ENCODE peak calls at places on chromosomes 16 and 17, in six cellular contexts. H is AG09319, C is nephron progenitor cell, N is choroid plexus epithelial cell, X is tibial artery, I is neural progenitor cell. E is an unnamed sample.
A peak's percentile ranks its signal among the peaks of the same experiment; 100 is the strongest.

GRCh38 chr16:50273888-50274770 is 7.8 kb downstream of the ADCY7 start:
- DNase-seq in H (no peak), C (no peak), N (no peak), X (no peak), I (no peak), E (no peak)

GRCh38 chr17:50184057-50184456 is 17.4 kb downstream of the COL1A1 start:
- DNase-seq in H (no peak), C (peak; percentile 32), N (peak; percentile 43), X (no peak), I (peak; percentile 59), E (no peak)

GRCh38 chr17:76076765-76077581 is 2.0 kb upstream of the ZACN start:
- DNase-seq in H (no peak), C (no peak), N (no peak), X (no peak), I (peak; percentile 54), E (no peak)

GRCh38 chr16:11405331-11406176 is 60.3 kb downstream of the RMI2 start:
- DNase-seq in H (no peak), C (peak; percentile 52), N (peak; percentile 38), X (no peak), I (peak; percentile 56), E (peak; percentile 55)

GRCh38 chr16:31182391-31182790 is 2.5 kb downstream of the FUS start:
- DNase-seq in H (no peak), C (no peak), N (peak; percentile 41), X (no peak), I (no peak), E (no peak)

GRCh38 chr17:78935419-78936323 is 10.5 kb upstream of the TIMP2 start:
- DNase-seq in H (peak; percentile 87), C (peak; percentile 37), N (peak; percentile 99), X (peak; percentile 88), I (no peak), E (no peak)

GRCh38 chr17:61389670-61390478 is 9.8 kb upstream of the TBX2 start:
- DNase-seq in H (no peak), C (peak; percentile 83), N (peak; percentile 63), X (no peak), I (peak; percentile 83), E (peak; percentile 58)

GRCh38 chr16:84156342-84156784 is 11.3 kb downstream of the DNAAF1 start:
- DNase-seq in H (no peak), C (no peak), N (no peak), X (no peak), I (no peak), E (no peak)

GRCh38 chr17:67377727-67378443 is 804 bp downstream of the PITPNC1 start:
- DNase-seq in H (no peak), C (peak; percentile 62), N (peak; percentile 39), X (peak; percentile 47), I (peak; percentile 74), E (peak; percentile 56)

GRCh38 chr17:36722121-36722902 is 120.9 kb downstream of the MRM1 start:
- DNase-seq in H (peak; percentile 8), C (peak; percentile 86), N (peak; percentile 29), X (no peak), I (peak; percentile 85), E (no peak)

GRCh38 chr16:81823111-81823510 is 44.0 kb downstream of the PLCG2 start:
- DNase-seq in H (no peak), C (no peak), N (no peak), X (peak; percentile 42), I (no peak), E (no peak)

GRCh38 chr17:44149750-44150329 is 8.1 kb downstream of the HROB start:
- DNase-seq in H (no peak), C (no peak), N (no peak), X (no peak), I (no peak), E (no peak)

GRCh38 chr17:56292010-56292409 is 138.7 kb downstream of the ANKFN1 start:
- DNase-seq in H (no peak), C (no peak), N (peak; percentile 16), X (no peak), I (no peak), E (no peak)

GRCh38 chr17:76537288-76537577 is 276 bp downstream of the CYGB start:
- DNase-seq in H (no peak), C (no peak), N (no peak), X (no peak), I (no peak), E (no peak)

GRCh38 chr16:77674888-77675287 is 47.4 kb upstream of the NUDT7 start:
- DNase-seq in H (peak; percentile 30), C (no peak), N (peak; percentile 84), X (no peak), I (no peak), E (no peak)

GRCh38 chr17:40176409-40177110 is 710 bp upstream of the RAPGEFL1 start:
- DNase-seq in H (no peak), C (no peak), N (no peak), X (no peak), I (no peak), E (peak; percentile 94)

GRCh38 chr16:54034684-54035083 is 251.9 kb downstream of the IRX3 start:
- DNase-seq in H (no peak), C (no peak), N (no peak), X (no peak), I (no peak), E (no peak)

GRCh38 chr17:43816336-43817320 is 16.3 kb downstream of the MPP3 start:
- DNase-seq in H (no peak), C (no peak), N (no peak), X (no peak), I (no peak), E (no peak)

GRCh38 chr16:67979955-67980678 is at the start of gene DPEP3:
- DNase-seq in H (no peak), C (no peak), N (no peak), X (no peak), I (no peak), E (no peak)

GRCh38 chr17:70365098-70365583 is 195.8 kb downstream of the KCNJ2 start:
- DNase-seq in H (no peak), C (no peak), N (peak; percentile 93), X (no peak), I (no peak), E (no peak)

DNA sequence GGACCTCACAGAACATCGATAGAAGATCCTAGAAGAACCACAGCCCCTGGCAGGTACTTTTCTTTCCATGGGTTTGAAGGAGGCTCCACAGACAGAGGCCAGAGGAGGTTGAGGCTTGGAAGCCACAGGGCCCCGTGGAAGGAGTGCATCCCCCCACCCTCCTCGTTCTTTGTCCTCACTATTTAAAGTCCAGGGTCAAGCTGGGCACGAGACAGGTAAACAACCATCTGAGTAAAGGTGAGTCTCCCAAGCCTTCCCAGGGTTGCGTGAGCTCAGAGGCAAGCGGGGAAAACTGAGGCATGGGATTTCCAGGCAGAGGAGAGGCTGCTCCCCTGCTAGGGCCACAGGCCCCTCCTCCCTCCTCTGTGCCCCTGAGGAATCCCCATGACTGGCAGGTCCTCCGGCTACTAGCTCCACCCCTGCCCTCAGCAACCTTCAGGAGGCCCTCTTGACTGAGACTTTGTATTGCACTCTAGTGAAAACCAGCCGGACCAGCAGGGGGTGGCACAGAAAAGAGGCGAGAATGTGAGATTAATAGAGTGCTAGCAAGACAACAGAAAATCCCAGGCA is 927 bp upstream of the SULT1A2 start:
- DNase-seq in H (no peak), C (peak; percentile 28), N (peak; percentile 47), X (no peak), I (peak; percentile 50), E (peak; percentile 75)
- TF ChIP-seq CTCF in H (no peak), C (no peak), N (peak; percentile 35), X (no peak), I (no peak), E (no peak)

DNA sequence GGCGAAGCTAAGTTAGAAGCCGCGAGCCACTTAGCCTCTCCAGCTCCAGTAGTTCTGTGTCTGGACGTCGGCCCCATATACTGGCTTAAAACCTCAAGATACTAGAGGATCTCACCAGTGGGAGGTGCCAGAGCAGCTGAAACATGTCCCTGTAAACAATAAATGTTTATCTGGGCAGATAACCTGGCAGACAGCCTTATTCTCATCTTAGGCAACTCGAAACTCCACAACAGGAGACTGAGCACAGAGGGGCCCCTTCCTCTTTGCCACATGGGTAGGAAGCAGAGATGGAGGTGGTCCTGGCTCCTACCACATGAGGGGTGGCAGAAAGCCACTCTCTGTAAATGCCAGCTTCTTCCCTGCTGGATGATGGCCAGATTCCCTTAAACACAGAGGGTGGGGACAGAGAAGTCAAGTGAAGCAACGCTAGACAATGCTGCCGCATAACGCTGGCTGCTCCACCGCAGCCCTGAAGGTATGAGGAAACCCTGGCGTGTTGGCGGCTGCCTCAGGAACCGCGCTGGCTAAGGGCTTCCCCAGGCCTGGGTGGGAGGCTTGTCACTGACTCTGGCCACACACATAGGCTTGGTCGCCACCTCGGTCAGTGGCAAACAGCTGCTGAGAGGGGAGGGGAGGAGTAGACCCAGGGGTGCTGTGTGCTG is 67.9 kb downstream of the HIC1 start:
- DNase-seq in H (peak; percentile 68), C (no peak), N (peak; percentile 94), X (peak; percentile 68), I (peak; percentile 50), E (no peak)
- TF ChIP-seq CTCF in H (peak; percentile 33), C (no peak), N (peak; percentile 48), X (no peak), I (no peak), E (no peak)

GRCh38 chr16:5193877-5194276 is 96.3 kb upstream of the EEF2KMT start:
- DNase-seq in H (no peak), C (no peak), N (no peak), X (no peak), I (no peak), E (no peak)
- TF ChIP-seq CTCF in H (no peak), C (no peak), N (no peak), X (no peak), I (no peak), E (no peak)

GRCh38 chr16:89945654-89946053 is 2.9 kb upstream of the DEF8 start:
- DNase-seq in H (no peak), C (no peak), N (no peak), X (no peak), I (no peak), E (no peak)
- TF ChIP-seq CTCF in H (no peak), C (no peak), N (no peak), X (no peak), I (no peak), E (no peak)

E was measured in Caco-2.